ENCODE peak calls at places on chromosome X, in eight cellular contexts. One of them, this sample, is unnamed.

GRCh38 chrX:9665113-9665512 is 100.5 kb downstream of the GPR143 start:
- DNase-seq in GM23248: peak
- DNase-seq in central memory CD4-positive, alpha-beta T cell: no peak
- DNase-seq in ACHN: no peak
- DNase-seq in T-helper 2 cell: no peak
- DNase-seq in cardiac muscle cell: peak
- DNase-seq in heart left ventricle: no peak
- DNase-seq in SHP77 treated with DMSO at 0.1 percent for 48 hours: no peak
- DNase-seq in this sample: no peak

GRCh38 chrX:8632949-8633348 is 99.0 kb downstream of the ANOS1 start:
- DNase-seq in GM23248: no peak
- DNase-seq in central memory CD4-positive, alpha-beta T cell: no peak
- DNase-seq in ACHN: no peak
- DNase-seq in T-helper 2 cell: no peak
- DNase-seq in cardiac muscle cell: peak
- DNase-seq in heart left ventricle: no peak
- DNase-seq in SHP77 treated with DMSO at 0.1 percent for 48 hours: no peak
- DNase-seq in this sample: peak

GRCh38 chrX:121407627-121408026 is 360.2 kb downstream of the GLUD2 start:
- DNase-seq in GM23248: no peak
- DNase-seq in central memory CD4-positive, alpha-beta T cell: no peak
- DNase-seq in ACHN: no peak
- DNase-seq in T-helper 2 cell: no peak
- DNase-seq in cardiac muscle cell: no peak
- DNase-seq in heart left ventricle: no peak
- DNase-seq in SHP77 treated with DMSO at 0.1 percent for 48 hours: no peak
- DNase-seq in this sample: peak

GRCh38 chrX:133674726-133675470 is 259.6 kb upstream of the GPC4 start:
- DNase-seq in GM23248: no peak
- DNase-seq in central memory CD4-positive, alpha-beta T cell: no peak
- DNase-seq in ACHN: no peak
- DNase-seq in T-helper 2 cell: no peak
- DNase-seq in cardiac muscle cell: no peak
- DNase-seq in heart left ventricle: no peak
- DNase-seq in SHP77 treated with DMSO at 0.1 percent for 48 hours: no peak
- DNase-seq in this sample: peak

GRCh38 chrX:77070108-77070918 is 376.9 kb upstream of the FGF16 start:
- DNase-seq in GM23248: no peak
- DNase-seq in central memory CD4-positive, alpha-beta T cell: no peak
- DNase-seq in ACHN: no peak
- DNase-seq in T-helper 2 cell: no peak
- DNase-seq in cardiac muscle cell: no peak
- DNase-seq in heart left ventricle: no peak
- DNase-seq in SHP77 treated with DMSO at 0.1 percent for 48 hours: no peak
- DNase-seq in this sample: no peak

GRCh38 chrX:31847773-31848172 is 775.9 kb upstream of the FTHL17 start:
- DNase-seq in GM23248: no peak
- DNase-seq in central memory CD4-positive, alpha-beta T cell: no peak
- DNase-seq in ACHN: no peak
- DNase-seq in T-helper 2 cell: no peak
- DNase-seq in cardiac muscle cell: no peak
- DNase-seq in heart left ventricle: no peak
- DNase-seq in SHP77 treated with DMSO at 0.1 percent for 48 hours: no peak
- DNase-seq in this sample: no peak

GRCh38 chrX:1418901-1419544 is 27.1 kb upstream of the SLC25A6 start:
- DNase-seq in GM23248: no peak
- DNase-seq in central memory CD4-positive, alpha-beta T cell: no peak
- DNase-seq in ACHN: no peak
- DNase-seq in T-helper 2 cell: no peak
- DNase-seq in cardiac muscle cell: no peak
- DNase-seq in heart left ventricle: no peak
- DNase-seq in SHP77 treated with DMSO at 0.1 percent for 48 hours: no peak
- DNase-seq in this sample: no peak

GRCh38 chrX:10828640-10829039 is 208.3 kb upstream of the MID1 start:
- DNase-seq in GM23248: no peak
- DNase-seq in central memory CD4-positive, alpha-beta T cell: no peak
- DNase-seq in ACHN: no peak
- DNase-seq in T-helper 2 cell: no peak
- DNase-seq in cardiac muscle cell: no peak
- DNase-seq in heart left ventricle: no peak
- DNase-seq in SHP77 treated with DMSO at 0.1 percent for 48 hours: peak
- DNase-seq in this sample: no peak

GRCh38 chrX:3262906-3263305 is 83.5 kb downstream of the MXRA5 start:
- DNase-seq in GM23248: peak
- DNase-seq in central memory CD4-positive, alpha-beta T cell: no peak
- DNase-seq in ACHN: peak
- DNase-seq in T-helper 2 cell: no peak
- DNase-seq in cardiac muscle cell: peak
- DNase-seq in heart left ventricle: no peak
- DNase-seq in SHP77 treated with DMSO at 0.1 percent for 48 hours: no peak
- DNase-seq in this sample: no peak

GRCh38 chrX:19193584-19193983 is 71.3 kb upstream of the ADGRG2 start:
- DNase-seq in GM23248: no peak
- DNase-seq in central memory CD4-positive, alpha-beta T cell: no peak
- DNase-seq in ACHN: no peak
- DNase-seq in T-helper 2 cell: no peak
- DNase-seq in cardiac muscle cell: no peak
- DNase-seq in heart left ventricle: no peak
- DNase-seq in SHP77 treated with DMSO at 0.1 percent for 48 hours: no peak
- DNase-seq in this sample: peak

GRCh38 chrX:53093177-53093655 is 726 bp upstream of the KANTR start:
- DNase-seq in GM23248: peak
- DNase-seq in central memory CD4-positive, alpha-beta T cell: peak
- DNase-seq in ACHN: peak
- DNase-seq in T-helper 2 cell: peak
- DNase-seq in cardiac muscle cell: peak
- DNase-seq in heart left ventricle: peak
- DNase-seq in SHP77 treated with DMSO at 0.1 percent for 48 hours: peak
- DNase-seq in this sample: peak

GRCh38 chrX:73214366-73215094 is at the start of gene NAP1L2:
- DNase-seq in GM23248: peak
- DNase-seq in central memory CD4-positive, alpha-beta T cell: peak
- DNase-seq in ACHN: no peak
- DNase-seq in T-helper 2 cell: peak
- DNase-seq in cardiac muscle cell: peak
- DNase-seq in heart left ventricle: peak
- DNase-seq in SHP77 treated with DMSO at 0.1 percent for 48 hours: no peak
- DNase-seq in this sample: peak

GRCh38 chrX:115460565-115460888 is 100.4 kb upstream of the PLS3 start:
- DNase-seq in GM23248: peak
- DNase-seq in central memory CD4-positive, alpha-beta T cell: no peak
- DNase-seq in ACHN: no peak
- DNase-seq in T-helper 2 cell: no peak
- DNase-seq in cardiac muscle cell: peak
- DNase-seq in heart left ventricle: no peak
- DNase-seq in SHP77 treated with DMSO at 0.1 percent for 48 hours: no peak
- DNase-seq in this sample: no peak

GRCh38 chrX:56233682-56234081 is 1.5 kb downstream of the KLF8 start:
- DNase-seq in GM23248: peak
- DNase-seq in central memory CD4-positive, alpha-beta T cell: peak
- DNase-seq in ACHN: peak
- DNase-seq in T-helper 2 cell: no peak
- DNase-seq in cardiac muscle cell: peak
- DNase-seq in heart left ventricle: peak
- DNase-seq in SHP77 treated with DMSO at 0.1 percent for 48 hours: no peak
- DNase-seq in this sample: peak

GRCh38 chrX:72306851-72307645 is 1.3 kb upstream of the CITED1 start:
- DNase-seq in GM23248: peak
- DNase-seq in central memory CD4-positive, alpha-beta T cell: peak
- DNase-seq in ACHN: peak
- DNase-seq in T-helper 2 cell: no peak
- DNase-seq in cardiac muscle cell: peak
- DNase-seq in heart left ventricle: peak
- DNase-seq in SHP77 treated with DMSO at 0.1 percent for 48 hours: peak
- DNase-seq in this sample: peak

GRCh38 chrX:9396930-9397329 is 67.9 kb upstream of the TBL1X start:
- DNase-seq in GM23248: peak
- DNase-seq in central memory CD4-positive, alpha-beta T cell: no peak
- DNase-seq in ACHN: no peak
- DNase-seq in T-helper 2 cell: no peak
- DNase-seq in cardiac muscle cell: peak
- DNase-seq in heart left ventricle: no peak
- DNase-seq in SHP77 treated with DMSO at 0.1 percent for 48 hours: no peak
- DNase-seq in this sample: no peak

GRCh38 chrX:46374371-46374770 is 170.8 kb downstream of the ZNF674 start:
- DNase-seq in GM23248: no peak
- DNase-seq in central memory CD4-positive, alpha-beta T cell: no peak
- DNase-seq in ACHN: no peak
- DNase-seq in T-helper 2 cell: no peak
- DNase-seq in cardiac muscle cell: no peak
- DNase-seq in heart left ventricle: no peak
- DNase-seq in SHP77 treated with DMSO at 0.1 percent for 48 hours: no peak
- DNase-seq in this sample: no peak

GRCh38 chrX:40095588-40096394 is 2.0 kb downstream of the BCOR start:
- DNase-seq in GM23248: peak
- DNase-seq in central memory CD4-positive, alpha-beta T cell: no peak
- DNase-seq in ACHN: no peak
- DNase-seq in T-helper 2 cell: no peak
- DNase-seq in cardiac muscle cell: peak
- DNase-seq in heart left ventricle: peak
- DNase-seq in SHP77 treated with DMSO at 0.1 percent for 48 hours: no peak
- DNase-seq in this sample: no peak

GRCh38 chrX:39821011-39821708 is 276.6 kb downstream of the BCOR start:
- DNase-seq in GM23248: peak
- DNase-seq in central memory CD4-positive, alpha-beta T cell: no peak
- DNase-seq in ACHN: no peak
- DNase-seq in T-helper 2 cell: no peak
- DNase-seq in cardiac muscle cell: peak
- DNase-seq in heart left ventricle: peak
- DNase-seq in SHP77 treated with DMSO at 0.1 percent for 48 hours: no peak
- DNase-seq in this sample: peak

GRCh38 chrX:24054182-24055042 is at the start of gene EIF2S3:
- DNase-seq in GM23248: peak
- DNase-seq in central memory CD4-positive, alpha-beta T cell: peak
- DNase-seq in ACHN: peak
- DNase-seq in T-helper 2 cell: peak
- DNase-seq in cardiac muscle cell: peak
- DNase-seq in heart left ventricle: peak
- DNase-seq in SHP77 treated with DMSO at 0.1 percent for 48 hours: peak
- DNase-seq in this sample: peak

GRCh38 chrX:21691512-21692018 is 33.4 kb upstream of the KLHL34 start:
- DNase-seq in GM23248: peak
- DNase-seq in central memory CD4-positive, alpha-beta T cell: no peak
- DNase-seq in ACHN: no peak
- DNase-seq in T-helper 2 cell: no peak
- DNase-seq in cardiac muscle cell: no peak
- DNase-seq in heart left ventricle: no peak
- DNase-seq in SHP77 treated with DMSO at 0.1 percent for 48 hours: no peak
- DNase-seq in this sample: no peak

GRCh38 chrX:67050760-67051159 is 411.9 kb upstream of the EDA2R start:
- DNase-seq in GM23248: no peak
- DNase-seq in central memory CD4-positive, alpha-beta T cell: no peak
- DNase-seq in ACHN: no peak
- DNase-seq in T-helper 2 cell: no peak
- DNase-seq in cardiac muscle cell: no peak
- DNase-seq in heart left ventricle: no peak
- DNase-seq in SHP77 treated with DMSO at 0.1 percent for 48 hours: no peak
- DNase-seq in this sample: no peak

GRCh38 chrX:113548308-113549015 is 707.8 kb upstream of the AMOT start:
- DNase-seq in GM23248: no peak
- DNase-seq in central memory CD4-positive, alpha-beta T cell: no peak
- DNase-seq in ACHN: no peak
- DNase-seq in T-helper 2 cell: no peak
- DNase-seq in cardiac muscle cell: no peak
- DNase-seq in heart left ventricle: no peak
- DNase-seq in SHP77 treated with DMSO at 0.1 percent for 48 hours: no peak
- DNase-seq in this sample: peak

GRCh38 chrX:31302573-31303075 is 230.8 kb upstream of the FTHL17 start:
- DNase-seq in GM23248: no peak
- DNase-seq in central memory CD4-positive, alpha-beta T cell: no peak
- DNase-seq in ACHN: no peak
- DNase-seq in T-helper 2 cell: no peak
- DNase-seq in cardiac muscle cell: no peak
- DNase-seq in heart left ventricle: no peak
- DNase-seq in SHP77 treated with DMSO at 0.1 percent for 48 hours: no peak
- DNase-seq in this sample: no peak

GRCh38 chrX:57595381-57595811 is 3.6 kb downstream of the ZXDB start:
- DNase-seq in GM23248: peak
- DNase-seq in central memory CD4-positive, alpha-beta T cell: peak
- DNase-seq in ACHN: peak
- DNase-seq in T-helper 2 cell: no peak
- DNase-seq in cardiac muscle cell: peak
- DNase-seq in heart left ventricle: no peak
- DNase-seq in SHP77 treated with DMSO at 0.1 percent for 48 hours: no peak
- DNase-seq in this sample: peak

GRCh38 chrX:23749576-23749975 is 6.5 kb upstream of the ACOT9 start:
- DNase-seq in GM23248: peak
- DNase-seq in central memory CD4-positive, alpha-beta T cell: no peak
- DNase-seq in ACHN: no peak
- DNase-seq in T-helper 2 cell: no peak
- DNase-seq in cardiac muscle cell: no peak
- DNase-seq in heart left ventricle: no peak
- DNase-seq in SHP77 treated with DMSO at 0.1 percent for 48 hours: no peak
- DNase-seq in this sample: no peak

GRCh38 chrX:38249965-38250364 is 29.3 kb upstream of the SRPX start:
- DNase-seq in GM23248: no peak
- DNase-seq in central memory CD4-positive, alpha-beta T cell: no peak
- DNase-seq in ACHN: no peak
- DNase-seq in T-helper 2 cell: no peak
- DNase-seq in cardiac muscle cell: peak
- DNase-seq in heart left ventricle: no peak
- DNase-seq in SHP77 treated with DMSO at 0.1 percent for 48 hours: no peak
- DNase-seq in this sample: no peak

GRCh38 chrX:103691059-103691458 is 4.6 kb upstream of the MORF4L2 start:
- DNase-seq in GM23248: no peak
- DNase-seq in central memory CD4-positive, alpha-beta T cell: no peak
- DNase-seq in ACHN: no peak
- DNase-seq in T-helper 2 cell: no peak
- DNase-seq in cardiac muscle cell: no peak
- DNase-seq in heart left ventricle: no peak
- DNase-seq in SHP77 treated with DMSO at 0.1 percent for 48 hours: no peak
- DNase-seq in this sample: no peak

GRCh38 chrX:10015711-10016515 is 48.8 kb downstream of the CLDN34 start:
- DNase-seq in GM23248: peak
- DNase-seq in central memory CD4-positive, alpha-beta T cell: no peak
- DNase-seq in ACHN: peak
- DNase-seq in T-helper 2 cell: no peak
- DNase-seq in cardiac muscle cell: peak
- DNase-seq in heart left ventricle: peak
- DNase-seq in SHP77 treated with DMSO at 0.1 percent for 48 hours: no peak
- DNase-seq in this sample: peak

GRCh38 chrX:38871129-38872029 is 70.1 kb downstream of the MID1IP1 start:
- DNase-seq in GM23248: no peak
- DNase-seq in central memory CD4-positive, alpha-beta T cell: no peak
- DNase-seq in ACHN: no peak
- DNase-seq in T-helper 2 cell: no peak
- DNase-seq in cardiac muscle cell: peak
- DNase-seq in heart left ventricle: no peak
- DNase-seq in SHP77 treated with DMSO at 0.1 percent for 48 hours: no peak
- DNase-seq in this sample: peak

GRCh38 chrX:81301877-81302276 is 100.0 kb downstream of the SH3BGRL start:
- DNase-seq in GM23248: no peak
- DNase-seq in central memory CD4-positive, alpha-beta T cell: no peak
- DNase-seq in ACHN: no peak
- DNase-seq in T-helper 2 cell: no peak
- DNase-seq in cardiac muscle cell: peak
- DNase-seq in heart left ventricle: no peak
- DNase-seq in SHP77 treated with DMSO at 0.1 percent for 48 hours: no peak
- DNase-seq in this sample: peak

GRCh38 chrX:45824471-45824870 is 623.8 kb upstream of the DIPK2B start:
- DNase-seq in GM23248: peak
- DNase-seq in central memory CD4-positive, alpha-beta T cell: no peak
- DNase-seq in ACHN: peak
- DNase-seq in T-helper 2 cell: no peak
- DNase-seq in cardiac muscle cell: peak
- DNase-seq in heart left ventricle: no peak
- DNase-seq in SHP77 treated with DMSO at 0.1 percent for 48 hours: peak
- DNase-seq in this sample: peak

GRCh38 chrX:9340619-9341304 is 124.1 kb upstream of the TBL1X start:
- DNase-seq in GM23248: peak
- DNase-seq in central memory CD4-positive, alpha-beta T cell: peak
- DNase-seq in ACHN: no peak
- DNase-seq in T-helper 2 cell: peak
- DNase-seq in cardiac muscle cell: peak
- DNase-seq in heart left ventricle: no peak
- DNase-seq in SHP77 treated with DMSO at 0.1 percent for 48 hours: no peak
- DNase-seq in this sample: peak

GRCh38 chrX:70049925-70050324 is at the start of gene AWAT2:
- DNase-seq in GM23248: no peak
- DNase-seq in central memory CD4-positive, alpha-beta T cell: no peak
- DNase-seq in ACHN: no peak
- DNase-seq in T-helper 2 cell: no peak
- DNase-seq in cardiac muscle cell: peak
- DNase-seq in heart left ventricle: no peak
- DNase-seq in SHP77 treated with DMSO at 0.1 percent for 48 hours: no peak
- DNase-seq in this sample: no peak